ENCODE peak calls at places on chromosome 2, in four cellular contexts. B, I, C and K are unnamed samples.

GRCh38 chr2:207765541-207765940 is 4.2 kb downstream of the FZD5 start:
- DNase-seq in B (no peak), I (no peak), C (no peak), K (no peak)

GRCh38 chr2:8710951-8711350 is 29.1 kb downstream of the ID2 start:
- DNase-seq in B (no peak), I (no peak), C (no peak), K (no peak)

GRCh38 chr2:9136997-9137819 is 69.4 kb upstream of the ASAP2 start:
- DNase-seq in B (no peak), I (no peak), C (no peak), K (no peak)

GRCh38 chr2:57330447-57330846 is 716.2 kb upstream of the VRK2 start:
- DNase-seq in B (peak; percentile 17), I (no peak), C (no peak), K (no peak)

GRCh38 chr2:105403785-105404698 is 5.2 kb upstream of the FHL2 start:
- DNase-seq in B (peak; percentile 98), I (no peak), C (peak; percentile 94), K (no peak)

GRCh38 chr2:2763351-2763997 is 432.4 kb upstream of the MYT1L start:
- DNase-seq in B (no peak), I (no peak), C (no peak), K (no peak)

GRCh38 chr2:37837576-37838335 is 87.3 kb upstream of the RMDN2 start:
- DNase-seq in B (no peak), I (no peak), C (no peak), K (peak; percentile 94)

GRCh38 chr2:75622500-75622899 is 24.1 kb upstream of the MRPL19 start:
- DNase-seq in B (no peak), I (no peak), C (no peak), K (no peak)

GRCh38 chr2:103734911-103735310 is 973.1 kb downstream of the TMEM182 start:
- DNase-seq in B (no peak), I (no peak), C (no peak), K (no peak)

GRCh38 chr2:69720922-69721491 is 20.9 kb upstream of the ANXA4 start:
- DNase-seq in B (no peak), I (no peak), C (no peak), K (no peak)

GRCh38 chr2:64105676-64106461 is 38.4 kb downstream of the PELI1 start:
- DNase-seq in B (no peak), I (no peak), C (no peak), K (no peak)

GRCh38 chr2:170500770-170501169 is 214.4 kb upstream of the SP5 start:
- DNase-seq in B (no peak), I (no peak), C (peak; percentile 29), K (no peak)

GRCh38 chr2:131035826-131036231 is 57.4 kb downstream of the FAM168B start:
- DNase-seq in B (no peak), I (peak; percentile 58), C (no peak), K (peak; percentile 81)

GRCh38 chr2:68913359-68913758 is 39.3 kb downstream of the GKN2 start:
- DNase-seq in B (no peak), I (no peak), C (no peak), K (no peak)

GRCh38 chr2:123993728-123994323 is 31.3 kb upstream of the CNTNAP5 start:
- DNase-seq in B (peak; percentile 1), I (no peak), C (no peak), K (no peak)

GRCh38 chr2:145016711-145017110 is 496.8 kb upstream of the ZEB2 start:
- DNase-seq in B (no peak), I (no peak), C (no peak), K (no peak)

GRCh38 chr2:111099402-111099801 is 21.3 kb upstream of the BCL2L11 start:
- DNase-seq in B (no peak), I (no peak), C (no peak), K (no peak)

GRCh38 chr2:209426432-209426831 is 2.6 kb downstream of the MAP2 start:
- DNase-seq in B (no peak), I (no peak), C (no peak), K (no peak)

GRCh38 chr2:130355578-130356431 is at the start of gene PTPN18:
- DNase-seq in B (peak; percentile 88), I (peak; percentile 85), C (peak; percentile 92), K (peak; percentile 82)

GRCh38 chr2:8761529-8762164 is 75.8 kb downstream of the KIDINS220 start:
- DNase-seq in B (peak; percentile 56), I (no peak), C (peak; percentile 10), K (no peak)

GRCh38 chr2:24818721-24819167 is 25.5 kb downstream of the CENPO start:
- DNase-seq in B (no peak), I (peak; percentile 53), C (no peak), K (peak; percentile 62)

GRCh38 chr2:197107291-197108269 is 181.1 kb upstream of the PGAP1 start:
- DNase-seq in B (peak; percentile 81), I (no peak), C (peak; percentile 50), K (no peak)

GRCh38 chr2:69154031-69154430 is 141.1 kb downstream of the ANTXR1 start:
- DNase-seq in B (peak; percentile 60), I (no peak), C (peak; percentile 46), K (no peak)

GRCh38 chr2:60312618-60313017 is 240.8 kb downstream of the BCL11A start:
- DNase-seq in B (no peak), I (no peak), C (no peak), K (no peak)

GRCh38 chr2:209181984-209182383 is 241.9 kb upstream of the MAP2 start:
- DNase-seq in B (no peak), I (no peak), C (no peak), K (no peak)

GRCh38 chr2:174634130-174635014 is 36.8 kb upstream of the WIPF1 start:
- DNase-seq in B (no peak), I (peak; percentile 82), C (no peak), K (no peak)

GRCh38 chr2:241230435-241230834 is 42.0 kb downstream of the ANO7 start:
- DNase-seq in B (no peak), I (no peak), C (no peak), K (no peak)